ENCODE peak calls at places on chromosomes 4 and X, in seven cellular contexts. H, L, T, X, Q, A and Y are unnamed samples.

GRCh38 chr4:128135391-128135790 is 74.3 kb downstream of the LARP1B start:
- DNase-seq in H (no peak), L (no peak), T (no peak), X (no peak), Q (no peak), A (no peak), Y (no peak)

GRCh38 chr4:176099314-176099713 is 33.7 kb downstream of the WDR17 start:
- DNase-seq in H (no peak), L (no peak), T (no peak), X (no peak), Q (no peak), A (no peak), Y (no peak)

GRCh38 chr4:94673961-94674360 is 83.8 kb upstream of the BMPR1B start:
- DNase-seq in H (no peak), L (no peak), T (no peak), X (no peak), Q (no peak), A (no peak), Y (peak)

GRCh38 chr4:7019367-7019766 is 23.8 kb upstream of the TADA2B start:
- DNase-seq in H (no peak), L (no peak), T (no peak), X (no peak), Q (no peak), A (no peak), Y (no peak)

GRCh38 chr4:100366213-100366612 is 151.6 kb downstream of the EMCN start:
- DNase-seq in H (no peak), L (no peak), T (no peak), X (no peak), Q (no peak), A (no peak), Y (no peak)

GRCh38 chr4:26217961-26218676 is 102.7 kb upstream of the RBPJ start:
- DNase-seq in H (no peak), L (no peak), T (no peak), X (no peak), Q (peak), A (no peak), Y (no peak)

GRCh38 chr4:107219681-107220080 is 183.6 kb upstream of the DKK2 start:
- DNase-seq in H (no peak), L (no peak), T (no peak), X (no peak), Q (no peak), A (no peak), Y (no peak)

GRCh38 chrX:87517571-87518141 is at the start of gene KLHL4:
- DNase-seq in H (peak), L (no peak), T (peak), X (peak), Q (peak), A (peak), Y (peak)

GRCh38 chr4:156475322-156475721 is 496.3 kb downstream of the PDGFC start:
- DNase-seq in H (no peak), L (peak), T (no peak), X (peak), Q (peak), A (peak), Y (no peak)

GRCh38 chr4:79207281-79207680 is 118.6 kb downstream of the NAA11 start:
- DNase-seq in H (no peak), L (no peak), T (no peak), X (no peak), Q (no peak), A (no peak), Y (no peak)

GRCh38 chr4:48193096-48193836 is 59.2 kb upstream of the TXK start:
- DNase-seq in H (no peak), L (no peak), T (no peak), X (no peak), Q (no peak), A (no peak), Y (no peak)

GRCh38 chr4:106312997-106313522 is 2.9 kb downstream of the TBCK start:
- DNase-seq in H (no peak), L (no peak), T (no peak), X (no peak), Q (no peak), A (no peak), Y (no peak)

GRCh38 chrX:13250831-13251612 is 68.8 kb downstream of the ATXN3L start:
- DNase-seq in H (no peak), L (no peak), T (peak), X (no peak), Q (peak), A (peak), Y (no peak)

GRCh38 chr4:165560941-165561340 is 182.1 kb downstream of the CPE start:
- DNase-seq in H (no peak), L (no peak), T (no peak), X (no peak), Q (no peak), A (no peak), Y (no peak)

GRCh38 chr4:61921890-61922289 is 721.8 kb downstream of the ADGRL3 start:
- DNase-seq in H (no peak), L (no peak), T (no peak), X (peak), Q (no peak), A (no peak), Y (no peak)

GRCh38 chr4:89226665-89227572 is 80.7 kb downstream of the GPRIN3 start:
- DNase-seq in H (peak), L (peak), T (peak), X (peak), Q (peak), A (peak), Y (peak)

GRCh38 chr4:3375688-3376087 is 66.1 kb upstream of the HGFAC start:
- DNase-seq in H (no peak), L (no peak), T (no peak), X (no peak), Q (no peak), A (no peak), Y (no peak)

GRCh38 chr4:168893205-168893604 is 116.8 kb downstream of the CBR4 start:
- DNase-seq in H (no peak), L (no peak), T (no peak), X (no peak), Q (no peak), A (no peak), Y (no peak)

GRCh38 chr4:75660491-75660890 is 12.7 kb downstream of the G3BP2 start:
- DNase-seq in H (no peak), L (no peak), T (no peak), X (no peak), Q (no peak), A (no peak), Y (no peak)

GRCh38 chr4:122783301-122784215 is 43.1 kb upstream of the FGF2 start:
- DNase-seq in H (peak), L (no peak), T (no peak), X (no peak), Q (no peak), A (peak), Y (no peak)

GRCh38 chrX:19543020-19543715 is 27.9 kb upstream of the MAP3K15 start:
- DNase-seq in H (no peak), L (no peak), T (no peak), X (no peak), Q (no peak), A (no peak), Y (no peak)

GRCh38 chr4:2433609-2434350 is 15.0 kb downstream of the CFAP99 start:
- DNase-seq in H (no peak), L (no peak), T (no peak), X (no peak), Q (peak), A (no peak), Y (no peak)

GRCh38 chr4:23006756-23007155 is 314.0 kb downstream of the GBA3 start:
- DNase-seq in H (no peak), L (no peak), T (no peak), X (no peak), Q (no peak), A (no peak), Y (no peak)

GRCh38 chr4:157043131-157043530 is 32.8 kb upstream of the GLRB start:
- DNase-seq in H (peak), L (peak), T (no peak), X (no peak), Q (no peak), A (peak), Y (no peak)

GRCh38 chr4:98657531-98658286 is 702 bp downstream of the TSPAN5 start:
- DNase-seq in H (peak), L (peak), T (no peak), X (peak), Q (peak), A (peak), Y (peak)

GRCh38 chrX:102958794-102959193 is 21.7 kb downstream of the RAB40AL start:
- DNase-seq in H (no peak), L (no peak), T (no peak), X (no peak), Q (no peak), A (no peak), Y (no peak)